ENCODE peak calls at places on chromosomes 3 and 15, in five cellular contexts. Q, H, B, L and P are unnamed samples.
A peak's percentile ranks its signal among the peaks of the same experiment; 100 is the strongest.

GRCh38 chr3:126354776-126355175 is 2.4 kb downstream of the KLF15 start:
- DNase-seq in Q (no peak), H (no peak), B (no peak), L (no peak), P (no peak)

GRCh38 chr3:15794303-15794771 is 3.4 kb downstream of the ANKRD28 start:
- DNase-seq in Q (no peak), H (peak; percentile 12), B (no peak), L (no peak), P (peak; percentile 61)

GRCh38 chr15:80984856-80985255 is 4.8 kb downstream of the MESD start:
- DNase-seq in Q (no peak), H (peak; percentile 88), B (no peak), L (no peak), P (peak; percentile 94)

GRCh38 chr15:71634820-71635219 is 175.5 kb upstream of the NR2E3 start:
- DNase-seq in Q (no peak), H (no peak), B (no peak), L (no peak), P (no peak)

GRCh38 chr3:42996633-42997075 is 17.5 kb downstream of the GASK1A start:
- DNase-seq in Q (no peak), H (no peak), B (no peak), L (no peak), P (no peak)

GRCh38 chr15:45690581-45691260 is 55.9 kb downstream of the SQOR start:
- DNase-seq in Q (no peak), H (no peak), B (no peak), L (no peak), P (no peak)

GRCh38 chr3:119311191-119311925 is 17.2 kb downstream of the ARHGAP31 start:
- DNase-seq in Q (no peak), H (peak; percentile 9), B (no peak), L (no peak), P (peak; percentile 82)

GRCh38 chr3:180085122-180085710 is 48.5 kb upstream of the PEX5L start:
- DNase-seq in Q (no peak), H (no peak), B (no peak), L (no peak), P (no peak)

GRCh38 chr3:151226088-151226563 is 23.1 kb upstream of the GPR171 start:
- DNase-seq in Q (no peak), H (no peak), B (no peak), L (no peak), P (peak; percentile 86)

GRCh38 chr15:55196458-55197361 is at the start of gene RSL24D1:
- DNase-seq in Q (peak; percentile 95), H (peak; percentile 98), B (peak; percentile 85), L (peak; percentile 92), P (peak; percentile 99)

GRCh38 chr3:16374047-16375019 is 109.3 kb downstream of the OXNAD1 start:
- DNase-seq in Q (peak; percentile 37), H (no peak), B (no peak), L (peak; percentile 5), P (no peak)

GRCh38 chr15:72229076-72229946 is 1.7 kb downstream of the PKM start:
- DNase-seq in Q (peak; percentile 29), H (no peak), B (no peak), L (peak; percentile 13), P (no peak)

GRCh38 chr3:141955163-141955562 is 78.7 kb downstream of the ATP1B3 start:
- DNase-seq in Q (no peak), H (no peak), B (no peak), L (no peak), P (no peak)

GRCh38 chr15:25775317-25775912 is 87.7 kb downstream of the ATP10A start:
- DNase-seq in Q (no peak), H (no peak), B (no peak), L (no peak), P (peak; percentile 41)

GRCh38 chr3:30520695-30521094 is 85.7 kb upstream of the TGFBR2 start:
- DNase-seq in Q (no peak), H (no peak), B (no peak), L (no peak), P (no peak)

GRCh38 chr3:110526732-110527727 is 544.6 kb upstream of the NECTIN3 start:
- DNase-seq in Q (no peak), H (no peak), B (no peak), L (no peak), P (peak; percentile 23)

GRCh38 chr3:53114412-53115074 is 15.7 kb downstream of the RFT1 start:
- DNase-seq in Q (no peak), H (no peak), B (no peak), L (no peak), P (no peak)

GRCh38 chr15:63501256-63502089 is 2.9 kb upstream of the USP3 start:
- DNase-seq in Q (no peak), H (no peak), B (no peak), L (no peak), P (no peak)

GRCh38 chr3:191502583-191502982 is 41.6 kb downstream of the PYDC2 start:
- DNase-seq in Q (no peak), H (peak; percentile 9), B (no peak), L (no peak), P (no peak)